ENCODE peak calls at places on chromosomes 7 and 10, in four cellular contexts. One of them, this sample, is unnamed.

GRCh38 chr10:124598773-124599587 is 137.4 kb downstream of the LHPP start:
- DNase-seq in fibroblast of mammary gland: no peak
- DNase-seq in occipital lobe: no peak
- DNase-seq in NCI-H510A: no peak
- DNase-seq in this sample: no peak

GRCh38 chr7:129872054-129872453 is 80.7 kb downstream of the UBE2H start:
- DNase-seq in fibroblast of mammary gland: no peak
- DNase-seq in occipital lobe: no peak
- DNase-seq in NCI-H510A: no peak
- DNase-seq in this sample: no peak

GRCh38 chr10:133324198-133324792 is 12.4 kb downstream of the CALY start:
- DNase-seq in fibroblast of mammary gland: peak; percentile 32
- DNase-seq in occipital lobe: no peak
- DNase-seq in NCI-H510A: no peak
- DNase-seq in this sample: no peak

GRCh38 chr10:58028597-58029366 is 238.9 kb downstream of the IPMK start:
- DNase-seq in fibroblast of mammary gland: peak; percentile 97
- DNase-seq in occipital lobe: no peak
- DNase-seq in NCI-H510A: no peak
- DNase-seq in this sample: no peak

GRCh38 chr10:87635498-87636312 is 24.0 kb upstream of the PAPSS2 start:
- DNase-seq in fibroblast of mammary gland: peak; percentile 78
- DNase-seq in occipital lobe: no peak
- DNase-seq in NCI-H510A: no peak
- DNase-seq in this sample: no peak

GRCh38 chr7:24762771-24763170 is 5.5 kb upstream of the GSDME start:
- DNase-seq in fibroblast of mammary gland: no peak
- DNase-seq in occipital lobe: no peak
- DNase-seq in NCI-H510A: no peak
- DNase-seq in this sample: no peak

GRCh38 chr7:97179454-97180104 is 62.1 kb downstream of the SDHAF3 start:
- DNase-seq in fibroblast of mammary gland: peak; percentile 72
- DNase-seq in occipital lobe: no peak
- DNase-seq in NCI-H510A: no peak
- DNase-seq in this sample: peak; percentile 24

GRCh38 chr7:128406147-128406985 is 3.4 kb downstream of the IMPDH1 start:
- DNase-seq in fibroblast of mammary gland: no peak
- DNase-seq in occipital lobe: no peak
- DNase-seq in NCI-H510A: no peak
- DNase-seq in this sample: no peak

GRCh38 chr7:119545118-119545517 is 727.9 kb upstream of the KCND2 start:
- DNase-seq in fibroblast of mammary gland: peak; percentile 30
- DNase-seq in occipital lobe: no peak
- DNase-seq in NCI-H510A: no peak
- DNase-seq in this sample: no peak

GRCh38 chr10:132919374-132920100 is 22.8 kb downstream of the CFAP46 start:
- DNase-seq in fibroblast of mammary gland: no peak
- DNase-seq in occipital lobe: no peak
- DNase-seq in NCI-H510A: no peak
- DNase-seq in this sample: no peak